ENCODE peak calls at places on chromosome 2, in eight cellular contexts. D is Kasumi-1; Z is activated T-cell treated with anti-CD3 and anti-CD28 coated beads for 4 hours; J is thoracic aorta; P is NCI-H2227 treated with DMSO at 0.1 percent for 48 hours; M is stimulated activated naive B cell treated with anti-CD40 and anti-IgM and Interleukin-4, amounts not matched to agents 10 μg/mL and 1 μg/mL and 100 μg/mL, for 72 hours; U is cerebellar nuclear complex; I is Daoy. O is an unnamed sample.

GRCh38 chr2:24621779-24622538 is 130.9 kb downstream of the NCOA1 start:
- DNase-seq in M (no peak), Z (no peak), D (no peak), I (no peak), U (no peak), J (no peak), P (peak), O (no peak)

GRCh38 chr2:165801176-165801575 is 7.1 kb upstream of the GALNT3 start:
- DNase-seq in J (no peak), U (no peak), M (no peak), Z (no peak), I (no peak), P (no peak), D (no peak), O (no peak)

GRCh38 chr2:70203086-70203485 is 12.3 kb upstream of the C2orf42 start:
- DNase-seq in U (no peak), P (no peak), M (no peak), I (no peak), D (no peak), J (no peak), Z (no peak), O (no peak)

GRCh38 chr2:116057538-116057937 is 1615.1 kb downstream of the DPP10 start:
- DNase-seq in P (no peak), D (no peak), J (no peak), Z (no peak), I (no peak), U (no peak), M (no peak), O (no peak)

GRCh38 chr2:30191107-30191506 is 40.2 kb upstream of the LBH start:
- DNase-seq in Z (no peak), P (no peak), M (no peak), J (no peak), D (no peak), I (no peak), U (no peak), O (no peak)

GRCh38 chr2:160612266-160612864 is 118.8 kb upstream of the RBMS1 start:
- DNase-seq in M (no peak), Z (no peak), P (no peak), I (no peak), D (no peak), J (no peak), U (no peak), O (no peak)

GRCh38 chr2:108412995-108413726 is 35.4 kb downstream of the SULT1C4 start:
- DNase-seq in D (no peak), P (no peak), J (no peak), U (no peak), I (peak), Z (no peak), M (no peak), O (no peak)

GRCh38 chr2:216596234-216596985 is 36.8 kb upstream of the IGFBP2 start:
- DNase-seq in Z (no peak), I (peak), M (no peak), U (no peak), J (no peak), P (peak), D (no peak), O (no peak)

GRCh38 chr2:167582619-167583018 is 664.8 kb downstream of the STK39 start:
- DNase-seq in P (no peak), U (no peak), J (no peak), Z (no peak), D (no peak), M (no peak), I (peak), O (no peak)

GRCh38 chr2:36456227-36456788 is 100.7 kb downstream of the CRIM1 start:
- DNase-seq in J (peak), D (no peak), Z (no peak), U (no peak), P (no peak), I (peak), M (no peak), O (no peak)

GRCh38 chr2:68536000-68536399 is 68.6 kb downstream of the APLF start:
- DNase-seq in P (no peak), U (no peak), J (no peak), D (peak), M (no peak), I (no peak), Z (no peak), O (no peak)

GRCh38 chr2:219573166-219573565 is 1.1 kb downstream of the INHA start:
- DNase-seq in P (peak), U (no peak), J (no peak), D (peak), M (no peak), I (no peak), Z (no peak), O (no peak)

GRCh38 chr2:198309673-198310280 is 505.4 kb downstream of the PLCL1 start:
- DNase-seq in D (peak), I (peak), M (no peak), J (no peak), U (no peak), P (no peak), Z (peak), O (peak)

GRCh38 chr2:96869281-96869823 is 528 bp downstream of the SEMA4C start:
- DNase-seq in D (no peak), M (no peak), J (no peak), P (no peak), I (peak), Z (no peak), U (no peak), O (no peak)

GRCh38 chr2:28643324-28643723 is 108.3 kb upstream of the PPP1CB start:
- DNase-seq in P (no peak), Z (no peak), I (peak), U (no peak), J (no peak), M (no peak), D (no peak), O (no peak)

GRCh38 chr2:64114063-64114911 is 29.9 kb downstream of the PELI1 start:
- DNase-seq in U (no peak), Z (no peak), M (no peak), P (no peak), D (no peak), I (peak), J (no peak), O (peak)

GRCh38 chr2:172350844-172351480 is 76.4 kb upstream of the ITGA6 start:
- DNase-seq in Z (no peak), D (peak), U (peak), P (no peak), M (no peak), J (peak), I (no peak), O (no peak)

GRCh38 chr2:236949089-236949935 is 136.4 kb upstream of the COPS8 start:
- DNase-seq in D (no peak), J (no peak), M (no peak), I (no peak), P (no peak), U (no peak), Z (no peak), O (no peak)

GRCh38 chr2:227606476-227606875 is 7.8 kb downstream of the SCYGR2 start:
- DNase-seq in D (no peak), M (no peak), J (no peak), Z (no peak), I (no peak), P (no peak), U (no peak), O (no peak)

GRCh38 chr2:156918410-156918809 is 339.1 kb upstream of the GALNT5 start:
- DNase-seq in M (no peak), U (no peak), I (peak), Z (no peak), J (no peak), D (no peak), P (no peak), O (no peak)

GRCh38 chr2:209145941-209146681 is 277.7 kb upstream of the MAP2 start:
- DNase-seq in D (peak), U (no peak), Z (no peak), P (no peak), I (no peak), M (no peak), J (no peak), O (peak)

GRCh38 chr2:108974674-108975073 is 14.3 kb downstream of the EDAR start:
- DNase-seq in J (no peak), I (no peak), Z (no peak), U (no peak), P (no peak), M (no peak), D (no peak), O (peak)

GRCh38 chr2:204255068-204255467 is 290.2 kb upstream of the PARD3B start:
- DNase-seq in D (no peak), J (no peak), I (no peak), U (no peak), Z (no peak), P (no peak), M (no peak), O (no peak)

GRCh38 chr2:168155036-168155435 is 92.4 kb downstream of the STK39 start:
- DNase-seq in M (no peak), I (no peak), D (no peak), U (no peak), J (no peak), P (no peak), Z (no peak), O (no peak)

GRCh38 chr2:79882548-79882947 is 369.7 kb downstream of the CTNNA2 start:
- DNase-seq in P (no peak), M (no peak), I (no peak), J (no peak), U (no peak), D (no peak), Z (no peak), O (no peak)

GRCh38 chr2:232522014-232522854 is 2.0 kb downstream of the PRSS56 start:
- DNase-seq in P (no peak), I (peak), U (no peak), J (no peak), Z (peak), D (no peak), M (peak), O (peak)

GRCh38 chr2:69926849-69927515 is 12.1 kb downstream of the MXD1 start:
- DNase-seq in I (no peak), P (no peak), U (no peak), M (no peak), Z (no peak), J (no peak), D (no peak), O (no peak)

GRCh38 chr2:1561793-1562521 is 148.7 kb downstream of the TPO start:
- DNase-seq in J (no peak), P (no peak), M (no peak), I (no peak), U (no peak), Z (no peak), D (no peak), O (no peak)

GRCh38 chr2:236177967-236178909 is 10.1 kb upstream of the GBX2 start:
- DNase-seq in M (no peak), D (no peak), U (no peak), I (peak), J (no peak), P (no peak), Z (no peak), O (peak)

GRCh38 chr2:37556256-37556655 is 115.2 kb downstream of the CDC42EP3 start:
- DNase-seq in M (no peak), U (no peak), J (no peak), I (no peak), P (no peak), D (no peak), Z (no peak), O (no peak)

GRCh38 chr2:134736167-134736885 is 17.5 kb upstream of the TMEM163 start:
- DNase-seq in P (no peak), I (peak), D (peak), J (no peak), M (no peak), U (no peak), Z (no peak), O (no peak)

O was measured in MM.1S.